ENCODE peak calls at places on chromosomes 3 and 15, in eight cellular contexts. N is activated CD4-positive, alpha-beta memory T cell treated with anti-CD3 and anti-CD28 coated beads, Interleukin-2, amount 10 ng/mL, durations not matched to agents 7 days and 5 days; A is transverse colon; Y is immature natural killer cell; T is NCI-H2171; Q is LoVo; L is GM13977; C is iPS-NIHi11. H is an unnamed sample.
A peak's percentile ranks its signal among the peaks of the same experiment; 100 is the strongest.

GRCh38 chr3:45690331-45691035 is 1.3 kb downstream of the SACM1L start:
- DNase-seq in Y (peak; percentile 50), C (no peak), A (no peak), L (no peak), N (peak; percentile 35), T (peak; percentile 42), Q (no peak), H (no peak)

GRCh38 chr3:157280786-157281185 is 120.8 kb upstream of the CCNL1 start:
- DNase-seq in C (no peak), T (no peak), Q (no peak), N (no peak), Y (no peak), L (no peak), A (no peak), H (no peak)

GRCh38 chr3:163490119-163490518 is 1588.2 kb downstream of the SI start:
- DNase-seq in Q (peak; percentile 31), N (peak; percentile 18), L (peak; percentile 47), Y (no peak), T (peak; percentile 23), A (peak; percentile 15), C (peak; percentile 56), H (peak; percentile 25)

GRCh38 chr3:105827959-105828358 is 40.9 kb downstream of the CBLB start:
- DNase-seq in N (no peak), A (peak; percentile 26), Y (no peak), L (no peak), T (no peak), Q (peak; percentile 38), C (peak; percentile 20), H (no peak)

GRCh38 chr15:58361291-58361759 is 70.5 kb upstream of the LIPC start:
- DNase-seq in Q (peak; percentile 24), Y (no peak), T (peak; percentile 73), C (no peak), L (no peak), N (no peak), A (no peak), H (no peak)

GRCh38 chr3:27570421-27571106 is 86.4 kb upstream of the SLC4A7 start:
- DNase-seq in C (no peak), T (no peak), L (no peak), Q (no peak), A (no peak), Y (no peak), N (no peak), H (no peak)

GRCh38 chr3:21902956-21903355 is 151.9 kb upstream of the ZNF385D start:
- DNase-seq in C (no peak), Q (no peak), N (no peak), T (no peak), Y (no peak), A (no peak), L (no peak), H (no peak)

GRCh38 chr15:94412979-94413741 is 181.8 kb downstream of the MCTP2 start:
- DNase-seq in Y (no peak), N (no peak), T (no peak), A (peak; percentile 67), C (no peak), L (no peak), Q (peak; percentile 11), H (no peak)

GRCh38 chr3:113295463-113295862 is 84.1 kb downstream of the BOC start:
- DNase-seq in T (no peak), N (no peak), L (no peak), Q (no peak), A (no peak), C (no peak), Y (no peak), H (no peak)

GRCh38 chr3:71881041-71881440 is 96.1 kb upstream of the PROK2 start:
- DNase-seq in C (no peak), A (no peak), T (no peak), Y (no peak), L (no peak), N (no peak), Q (peak; percentile 8), H (no peak)

GRCh38 chr3:58358092-58358491 is 25.4 kb downstream of the PXK start:
- DNase-seq in Y (no peak), T (no peak), Q (no peak), N (no peak), A (no peak), L (no peak), C (no peak), H (no peak)

GRCh38 chr3:124119056-124119721 is 127.3 kb upstream of the ROPN1 start:
- DNase-seq in Q (no peak), L (no peak), T (peak; percentile 72), C (no peak), A (no peak), N (no peak), Y (no peak), H (no peak)

GRCh38 chr3:28476194-28476593 is 127.6 kb upstream of the AZI2 start:
- DNase-seq in C (peak; percentile 49), A (no peak), T (peak; percentile 11), Q (peak; percentile 43), N (no peak), Y (no peak), L (peak; percentile 49), H (peak; percentile 40)

GRCh38 chr15:40251455-40252140 is 12.7 kb downstream of the PAK6 start:
- DNase-seq in Q (no peak), T (no peak), A (no peak), C (no peak), N (no peak), Y (no peak), L (no peak), H (no peak)

GRCh38 chr3:41362638-41363559 is 163.6 kb downstream of the CTNNB1 start:
- DNase-seq in A (no peak), C (peak; percentile 67), Q (no peak), T (no peak), L (no peak), Y (no peak), N (no peak), H (no peak)

GRCh38 chr3:130607553-130608154 is 90.7 kb downstream of the COL6A6 start:
- DNase-seq in C (no peak), N (no peak), A (no peak), T (no peak), Y (no peak), L (no peak), Q (no peak), H (no peak)

GRCh38 chr3:21274000-21274671 is 476.9 kb downstream of the ZNF385D start:
- DNase-seq in Q (no peak), Y (no peak), A (no peak), N (no peak), C (no peak), L (no peak), T (no peak), H (no peak)

GRCh38 chr3:127791221-127791913 is 30.9 kb downstream of the MGLL start:
- DNase-seq in C (peak; percentile 69), L (peak; percentile 80), T (peak; percentile 73), Q (no peak), A (peak; percentile 62), N (no peak), Y (no peak), H (peak; percentile 55)

GRCh38 chr3:145767909-145768308 is 393.1 kb downstream of the PLOD2 start:
- DNase-seq in L (no peak), A (no peak), C (no peak), T (no peak), Q (no peak), Y (no peak), N (no peak), H (no peak)

GRCh38 chr3:51311055-51311454 is 74.0 kb upstream of the MANF start:
- DNase-seq in Q (peak; percentile 24), L (peak; percentile 58), C (peak; percentile 41), T (no peak), N (no peak), Y (peak; percentile 35), A (no peak), H (peak; percentile 28)

GRCh38 chr3:100500320-100500880 is 8.0 kb downstream of the TMEM45A start:
- DNase-seq in N (no peak), C (no peak), L (no peak), Y (no peak), Q (no peak), T (no peak), A (no peak), H (no peak)

GRCh38 chr15:23569513-23569912 is 4.0 kb downstream of the MKRN3 start:
- DNase-seq in Q (no peak), A (no peak), N (no peak), L (no peak), T (no peak), C (no peak), Y (no peak), H (no peak)

GRCh38 chr3:72319202-72320095 is 528.8 kb downstream of the SHQ1 start:
- DNase-seq in Y (no peak), T (no peak), C (no peak), A (no peak), N (no peak), Q (no peak), L (no peak), H (no peak)

GRCh38 chr3:16147226-16147625 is 27.3 kb upstream of the GALNT15 start:
- DNase-seq in T (no peak), C (no peak), A (no peak), Y (no peak), N (no peak), L (peak; percentile 49), Q (no peak), H (no peak)

GRCh38 chr15:85316244-85316934 is 64.0 kb upstream of the AKAP13 start:
- DNase-seq in T (no peak), C (no peak), Y (no peak), N (peak; percentile 34), Q (peak; percentile 91), A (no peak), L (no peak), H (no peak)

GRCh38 chr3:113532698-113533533 is 561 bp downstream of the SIDT1 start:
- DNase-seq in Q (no peak), L (peak; percentile 49), T (peak; percentile 20), Y (peak; percentile 62), C (peak; percentile 55), A (peak; percentile 46), N (peak; percentile 43), H (no peak)

GRCh38 chr3:52041118-52041847 is 15.1 kb downstream of the DUSP7 start:
- DNase-seq in L (no peak), Q (no peak), Y (no peak), C (peak; percentile 66), A (no peak), T (no peak), N (no peak), H (no peak)

GRCh38 chr3:31066999-31067398 is 172.5 kb upstream of the GADL1 start:
- DNase-seq in Q (no peak), Y (no peak), C (no peak), A (no peak), T (no peak), N (no peak), L (no peak), H (no peak)

GRCh38 chr15:39908186-39908585 is 11.9 kb downstream of the GPR176 start:
- DNase-seq in N (no peak), A (no peak), C (no peak), Y (no peak), T (no peak), L (no peak), Q (no peak), H (no peak)